ENCODE peak calls at places on chromosomes 2 and 18, in five cellular contexts. One of them, this sample, is unnamed.
A peak's percentile ranks its signal among the peaks of the same experiment; 100 is the strongest.

GRCh38 chr18:13608791-13609552 is 117.4 kb downstream of the FAM210A start:
- DNase-seq in adrenal gland: peak; percentile 34
- DNase-seq in HCT116: no peak
- DNase-seq in ovary: no peak
- DNase-seq in tibial artery: no peak
- DNase-seq in this sample: no peak

GRCh38 chr2:46780801-46781445 is 134.7 kb downstream of the MCFD2 start:
- DNase-seq in adrenal gland: no peak
- DNase-seq in HCT116: no peak
- DNase-seq in ovary: no peak
- DNase-seq in tibial artery: peak; percentile 66
- DNase-seq in this sample: no peak

GRCh38 chr2:72605836-72606442 is 219.9 kb downstream of the EXOC6B start:
- DNase-seq in adrenal gland: no peak
- DNase-seq in HCT116: no peak
- DNase-seq in ovary: no peak
- DNase-seq in tibial artery: no peak
- DNase-seq in this sample: no peak

GRCh38 chr18:59802031-59802430 is 97.8 kb upstream of the PMAIP1 start:
- DNase-seq in adrenal gland: peak; percentile 11
- DNase-seq in HCT116: no peak
- DNase-seq in ovary: no peak
- DNase-seq in tibial artery: no peak
- DNase-seq in this sample: no peak

GRCh38 chr2:71856709-71857525 is 290.7 kb downstream of the CYP26B1 start:
- DNase-seq in adrenal gland: no peak
- DNase-seq in HCT116: no peak
- DNase-seq in ovary: no peak
- DNase-seq in tibial artery: no peak
- DNase-seq in this sample: peak; percentile 71

GRCh38 chr2:32436150-32436549 is 79.3 kb downstream of the BIRC6 start:
- DNase-seq in adrenal gland: no peak
- DNase-seq in HCT116: no peak
- DNase-seq in ovary: no peak
- DNase-seq in tibial artery: no peak
- DNase-seq in this sample: no peak

GRCh38 chr2:17506736-17507616 is 11.3 kb downstream of the RAD51AP2 start:
- DNase-seq in adrenal gland: no peak
- DNase-seq in HCT116: peak; percentile 66
- DNase-seq in ovary: no peak
- DNase-seq in tibial artery: no peak
- DNase-seq in this sample: no peak

GRCh38 chr2:74146929-74147728 is 583 bp downstream of the BOLA3 start:
- DNase-seq in adrenal gland: peak; percentile 66
- DNase-seq in HCT116: no peak
- DNase-seq in ovary: peak; percentile 29
- DNase-seq in tibial artery: no peak
- DNase-seq in this sample: no peak

GRCh38 chr2:209682646-209683045 is 89.0 kb upstream of the UNC80 start:
- DNase-seq in adrenal gland: no peak
- DNase-seq in HCT116: no peak
- DNase-seq in ovary: no peak
- DNase-seq in tibial artery: no peak
- DNase-seq in this sample: no peak

GRCh38 chr2:100625731-100626130 is 62.9 kb downstream of the PDCL3 start:
- DNase-seq in adrenal gland: no peak
- DNase-seq in HCT116: no peak
- DNase-seq in ovary: no peak
- DNase-seq in tibial artery: no peak
- DNase-seq in this sample: no peak

GRCh38 chr2:191050640-191050987 is 36.6 kb upstream of the STAT1 start:
- DNase-seq in adrenal gland: no peak
- DNase-seq in HCT116: no peak
- DNase-seq in ovary: no peak
- DNase-seq in tibial artery: no peak
- DNase-seq in this sample: no peak

GRCh38 chr2:15559800-15560403 is 1.2 kb downstream of the NBAS start:
- DNase-seq in adrenal gland: no peak
- DNase-seq in HCT116: no peak
- DNase-seq in ovary: no peak
- DNase-seq in tibial artery: no peak
- DNase-seq in this sample: no peak

GRCh38 chr2:177338177-177338721 is 54.3 kb upstream of the AGPS start:
- DNase-seq in adrenal gland: no peak
- DNase-seq in HCT116: peak; percentile 85
- DNase-seq in ovary: no peak
- DNase-seq in tibial artery: no peak
- DNase-seq in this sample: no peak

GRCh38 chr2:48043746-48044145 is 137.4 kb upstream of the FBXO11 start:
- DNase-seq in adrenal gland: no peak
- DNase-seq in HCT116: no peak
- DNase-seq in ovary: no peak
- DNase-seq in tibial artery: no peak
- DNase-seq in this sample: no peak

GRCh38 chr18:79680891-79681339 is 1.3 kb downstream of the CTDP1 start:
- DNase-seq in adrenal gland: peak; percentile 25
- DNase-seq in HCT116: no peak
- DNase-seq in ovary: no peak
- DNase-seq in tibial artery: peak; percentile 62
- DNase-seq in this sample: no peak

GRCh38 chr2:16525265-16525887 is 140.3 kb downstream of the CYRIA start:
- DNase-seq in adrenal gland: peak; percentile 22
- DNase-seq in HCT116: peak; percentile 6
- DNase-seq in ovary: no peak
- DNase-seq in tibial artery: no peak
- DNase-seq in this sample: no peak

GRCh38 chr18:69935319-69936190 is 12.1 kb downstream of the CD226 start:
- DNase-seq in adrenal gland: no peak
- DNase-seq in HCT116: peak; percentile 2
- DNase-seq in ovary: no peak
- DNase-seq in tibial artery: no peak
- DNase-seq in this sample: no peak

GRCh38 chr2:55047677-55048299 is 2.5 kb downstream of the RTN4 start:
- DNase-seq in adrenal gland: peak; percentile 58
- DNase-seq in HCT116: no peak
- DNase-seq in ovary: no peak
- DNase-seq in tibial artery: no peak
- DNase-seq in this sample: no peak

GRCh38 chr18:37564796-37565137 is 831 bp downstream of the CELF4 start:
- DNase-seq in adrenal gland: peak; percentile 66
- DNase-seq in HCT116: no peak
- DNase-seq in ovary: peak; percentile 78
- DNase-seq in tibial artery: no peak
- DNase-seq in this sample: no peak

GRCh38 chr18:37566479-37567060 is 972 bp upstream of the CELF4 start:
- DNase-seq in adrenal gland: no peak
- DNase-seq in HCT116: no peak
- DNase-seq in ovary: no peak
- DNase-seq in tibial artery: no peak
- DNase-seq in this sample: no peak

GRCh38 chr18:37563810-37564511 is 1.6 kb downstream of the CELF4 start:
- DNase-seq in adrenal gland: no peak
- DNase-seq in HCT116: no peak
- DNase-seq in ovary: no peak
- DNase-seq in tibial artery: no peak
- DNase-seq in this sample: no peak

GRCh38 chr18:37565985-37566478 is 434 bp upstream of the CELF4 start:
- DNase-seq in adrenal gland: peak; percentile 56
- DNase-seq in HCT116: no peak
- DNase-seq in ovary: peak; percentile 53
- DNase-seq in tibial artery: no peak
- DNase-seq in this sample: no peak

DNA sequence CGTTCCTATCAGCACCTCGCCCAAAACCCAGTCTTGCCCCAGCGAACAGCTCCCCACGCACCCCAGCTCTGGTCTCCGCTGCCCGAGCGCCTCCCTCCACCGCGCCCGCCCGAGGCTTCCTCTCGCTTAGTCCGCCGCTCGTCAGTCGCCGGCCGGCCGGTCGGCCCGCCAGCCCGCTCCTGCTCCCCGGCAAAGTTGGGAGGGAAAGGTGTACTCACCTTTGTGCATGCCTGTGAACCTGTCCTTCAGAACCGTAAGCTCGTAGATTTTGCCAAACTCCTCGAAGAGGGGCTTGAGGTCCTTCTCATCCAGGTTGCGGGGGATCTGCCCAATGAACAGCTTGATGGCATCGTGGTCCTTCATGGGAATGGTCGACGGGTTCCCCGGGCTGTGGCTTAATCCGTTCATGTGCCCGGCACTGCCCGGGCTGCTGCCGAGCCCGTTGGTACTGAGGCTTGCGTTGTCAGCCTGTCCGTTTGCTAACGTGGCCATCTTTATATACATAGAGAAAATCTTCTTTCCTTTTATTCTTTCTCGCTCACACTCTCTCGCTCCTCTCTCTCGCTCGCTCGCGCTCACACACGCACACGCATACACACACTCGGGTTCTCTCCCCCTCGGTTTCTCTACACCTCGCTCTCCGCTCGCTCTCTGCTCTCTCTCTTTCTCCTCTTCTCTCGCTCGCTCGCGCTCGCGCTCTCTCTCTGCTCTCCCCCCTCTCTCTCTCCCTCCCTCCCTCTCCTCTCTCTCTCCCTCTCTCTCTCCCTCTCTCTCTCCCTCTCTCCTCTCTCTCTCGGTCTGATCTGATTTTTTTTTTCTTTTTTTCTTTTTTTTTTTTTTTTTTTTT is at the start of gene CELF4:
- DNase-seq in adrenal gland: no peak
- DNase-seq in HCT116: no peak
- DNase-seq in ovary: no peak
- DNase-seq in tibial artery: no peak
- DNase-seq in this sample: no peak
- H3K27ac ChIP-seq in adrenal gland: no peak within 1 kb of the TSS
- H3K27ac ChIP-seq in HCT116: no peak within 1 kb of the TSS
- H3K27ac ChIP-seq in ovary: no peak within 1 kb of the TSS
- H3K27ac ChIP-seq in tibial artery: no peak within 1 kb of the TSS
- H3K27ac ChIP-seq in this sample: peak within 1 kb of the TSS; percentile 48

GRCh38 chr2:127650785-127651380 is 4.9 kb downstream of the GPR17 start:
- DNase-seq in adrenal gland: no peak
- DNase-seq in HCT116: no peak
- DNase-seq in ovary: no peak
- DNase-seq in tibial artery: no peak
- DNase-seq in this sample: no peak

GRCh38 chr2:127649100-127649611 is 3.2 kb downstream of the GPR17 start:
- DNase-seq in adrenal gland: peak; percentile 58
- DNase-seq in HCT116: no peak
- DNase-seq in ovary: no peak
- DNase-seq in tibial artery: no peak
- DNase-seq in this sample: no peak

GRCh38 chr2:127648321-127648720 is 2.4 kb downstream of the GPR17 start:
- DNase-seq in adrenal gland: no peak
- DNase-seq in HCT116: no peak
- DNase-seq in ovary: no peak
- DNase-seq in tibial artery: no peak
- DNase-seq in this sample: no peak

GRCh38 chr2:127650041-127650784 is 4.3 kb downstream of the GPR17 start:
- DNase-seq in adrenal gland: no peak
- DNase-seq in HCT116: no peak
- DNase-seq in ovary: no peak
- DNase-seq in tibial artery: no peak
- DNase-seq in this sample: no peak

DNA sequence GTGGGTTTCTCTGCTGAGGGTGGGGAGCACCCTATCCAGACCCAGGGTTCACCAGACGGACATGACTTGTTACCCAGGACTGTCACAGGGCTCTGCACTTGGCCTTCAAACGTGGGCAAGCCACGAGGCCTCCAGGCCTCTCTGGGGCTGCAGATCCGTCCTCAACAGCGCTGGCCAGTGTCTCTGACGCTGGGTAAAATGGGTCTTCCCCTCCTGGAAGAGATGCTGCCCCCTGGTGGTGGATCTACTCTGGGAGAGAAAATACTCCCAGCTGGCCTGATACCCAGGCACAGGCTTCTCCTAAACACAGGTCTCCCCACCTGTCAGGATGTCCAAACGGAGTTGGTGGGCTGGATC is 3.7 kb downstream of the GPR17 start:
- DNase-seq in adrenal gland: peak; percentile 89
- DNase-seq in HCT116: peak; percentile 72
- DNase-seq in ovary: peak; percentile 69
- DNase-seq in tibial artery: peak; percentile 89
- DNase-seq in this sample: no peak
- TF ChIP-seq CTCF in adrenal gland: peak; percentile 65
- TF ChIP-seq CTCF in HCT116: peak; percentile 90
- TF ChIP-seq CTCF in ovary: peak; percentile 16
- TF ChIP-seq CTCF in tibial artery: peak; percentile 88
- TF ChIP-seq CTCF in this sample: peak; percentile 83

DNA sequence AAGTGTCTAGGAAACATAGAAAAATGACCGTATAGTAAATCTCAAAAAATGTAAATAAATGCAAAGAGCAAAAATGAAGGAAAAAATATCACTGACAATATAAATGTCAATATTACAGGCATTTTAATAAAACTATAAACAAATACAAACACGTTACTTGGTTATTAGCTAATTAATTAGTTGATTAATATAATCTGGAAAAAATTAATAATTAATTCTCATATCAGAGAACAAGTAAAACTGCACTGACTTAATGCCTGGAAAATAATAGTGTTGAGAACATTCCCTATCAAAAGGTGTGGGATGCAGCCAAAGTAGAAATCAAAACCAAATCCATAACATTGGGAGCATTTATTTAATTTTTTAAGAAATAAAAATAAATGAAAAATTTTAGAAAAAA is 181.8 kb upstream of the ZNF804A start:
- DNase-seq in adrenal gland: no peak
- DNase-seq in HCT116: no peak
- DNase-seq in ovary: no peak
- DNase-seq in tibial artery: no peak
- DNase-seq in this sample: no peak
- H3K4me3 ChIP-seq in adrenal gland: no peak overlapping the region
- H3K4me3 ChIP-seq in HCT116: no peak overlapping the region
- H3K4me3 ChIP-seq in ovary: no peak overlapping the region
- H3K4me3 ChIP-seq in tibial artery: no peak overlapping the region
- H3K4me3 ChIP-seq in this sample: no peak overlapping the region

DNA sequence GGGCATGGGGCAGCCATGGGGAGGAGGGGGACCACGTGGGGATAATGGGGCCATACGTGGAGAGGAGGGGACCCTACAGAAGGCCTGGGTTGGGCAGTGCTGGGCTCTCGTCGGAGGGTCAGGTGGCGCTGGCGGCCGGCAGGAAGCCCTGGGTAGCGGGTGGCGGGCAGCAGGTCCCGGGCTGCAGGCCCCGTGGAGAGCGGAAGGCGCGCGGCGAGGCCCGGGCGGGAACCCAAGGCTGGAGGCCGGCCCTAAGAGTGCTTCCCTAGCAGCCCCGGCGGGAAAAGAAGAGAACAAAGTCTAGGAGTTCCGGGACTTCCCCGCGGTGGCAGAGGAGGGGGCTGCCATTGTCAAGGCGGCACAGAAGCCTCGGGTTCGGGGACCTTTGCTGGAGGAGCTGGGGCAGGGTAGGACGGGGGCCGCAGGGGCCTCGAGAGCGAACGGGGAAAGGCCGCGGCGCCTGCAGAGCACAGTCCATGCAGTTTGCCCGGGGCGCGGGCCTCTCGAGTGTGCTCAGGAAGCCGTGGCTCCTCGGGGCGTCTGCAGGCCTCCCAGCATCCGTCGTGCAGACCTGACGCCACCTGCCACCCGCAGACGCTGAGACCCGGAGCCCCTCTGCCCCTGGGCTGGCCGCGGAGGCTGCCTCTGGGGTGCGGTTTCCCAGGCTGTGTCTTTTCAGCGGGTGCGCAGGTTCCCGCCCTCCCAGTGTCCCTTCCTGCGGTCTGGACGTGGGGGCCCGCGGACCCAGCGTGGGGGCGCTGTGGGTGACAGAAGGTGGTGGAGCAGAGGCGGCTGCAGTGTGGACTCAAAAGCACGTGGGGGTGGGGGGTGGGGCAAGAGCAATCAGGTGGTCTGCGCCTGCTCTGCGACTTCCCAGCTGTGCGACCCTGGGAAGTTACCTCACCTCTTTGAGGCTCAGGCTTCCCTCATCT is 19.4 kb upstream of the NCL start:
- DNase-seq in adrenal gland: peak; percentile 12
- DNase-seq in HCT116: no peak
- DNase-seq in ovary: peak; percentile 58
- DNase-seq in tibial artery: peak; percentile 70
- DNase-seq in this sample: no peak
- H3K27ac ChIP-seq in adrenal gland: peak overlapping the region; percentile 41
- H3K27ac ChIP-seq in HCT116: no peak overlapping the region
- H3K27ac ChIP-seq in ovary: peak overlapping the region; percentile 73
- H3K27ac ChIP-seq in tibial artery: peak overlapping the region; percentile 64
- H3K27ac ChIP-seq in this sample: peak overlapping the region; percentile 56